ENCODE peak calls at places on chromosomes 5 and 9, in six cellular contexts. L is prostate gland, K is GM23338, O is breast epithelium, Q is H1, V is HepG2. P is an unnamed sample.

GRCh38 chr9:127572961-127573727 is 38.9 kb upstream of the STXBP1 start:
- DNase-seq in O (no peak), L (no peak), Q (no peak), K (no peak), V (no peak), P (no peak)

GRCh38 chr5:101424530-101425175 is 521.6 kb upstream of the ST8SIA4 start:
- DNase-seq in K (no peak), O (no peak), Q (no peak), V (no peak), L (no peak), P (peak; percentile 8)

GRCh38 chr5:52799358-52799982 is 11.8 kb downstream of the ITGA1 start:
- DNase-seq in L (peak; percentile 18), V (peak; percentile 72), O (peak; percentile 24), K (peak; percentile 91), Q (peak; percentile 46), P (no peak)

GRCh38 chr9:70079364-70080103 is 35.9 kb downstream of the MAMDC2 start:
- DNase-seq in V (no peak), O (no peak), L (no peak), Q (no peak), K (no peak), P (no peak)

GRCh38 chr5:157390179-157390923 is 69.7 kb upstream of the NIPAL4 start:
- DNase-seq in Q (no peak), K (no peak), L (peak; percentile 75), V (peak; percentile 93), O (peak; percentile 71), P (peak; percentile 91)

GRCh38 chr5:168931638-168932345 is 352.6 kb upstream of the PANK3 start:
- DNase-seq in O (no peak), L (no peak), K (no peak), V (no peak), Q (no peak), P (no peak)

GRCh38 chr9:37522971-37523370 is 37.2 kb downstream of the POLR1E start:
- DNase-seq in K (no peak), V (no peak), O (no peak), Q (no peak), L (no peak), P (no peak)

GRCh38 chr9:5714501-5715401 is 85.8 kb downstream of the RIC1 start:
- DNase-seq in K (peak; percentile 67), O (no peak), V (peak; percentile 25), Q (no peak), L (no peak), P (no peak)

GRCh38 chr5:56525117-56525516 is 290.2 kb upstream of the MAP3K1 start:
- DNase-seq in O (no peak), V (no peak), K (no peak), Q (no peak), L (peak; percentile 29), P (no peak)

GRCh38 chr5:15510092-15510491 is 10.1 kb downstream of the FBXL7 start:
- DNase-seq in K (no peak), Q (no peak), V (no peak), O (no peak), L (no peak), P (no peak)

GRCh38 chr9:130561056-130561455 is 18.3 kb upstream of the FUBP3 start:
- DNase-seq in Q (no peak), O (peak; percentile 65), V (no peak), K (no peak), L (peak; percentile 30), P (no peak)

GRCh38 chr5:137496919-137497318 is 2.2 kb downstream of the SPOCK1 start:
- DNase-seq in O (no peak), Q (no peak), K (no peak), V (no peak), L (no peak), P (no peak)

GRCh38 chr9:133492061-133493021 is 13.4 kb upstream of the SLC2A6 start:
- DNase-seq in Q (no peak), V (no peak), O (peak; percentile 46), K (no peak), L (no peak), P (no peak)

GRCh38 chr5:171420429-171421231 is 1.2 kb downstream of the FGF18 start:
- DNase-seq in K (peak; percentile 38), L (peak; percentile 56), V (no peak), O (peak; percentile 25), Q (no peak), P (no peak)

DNA sequence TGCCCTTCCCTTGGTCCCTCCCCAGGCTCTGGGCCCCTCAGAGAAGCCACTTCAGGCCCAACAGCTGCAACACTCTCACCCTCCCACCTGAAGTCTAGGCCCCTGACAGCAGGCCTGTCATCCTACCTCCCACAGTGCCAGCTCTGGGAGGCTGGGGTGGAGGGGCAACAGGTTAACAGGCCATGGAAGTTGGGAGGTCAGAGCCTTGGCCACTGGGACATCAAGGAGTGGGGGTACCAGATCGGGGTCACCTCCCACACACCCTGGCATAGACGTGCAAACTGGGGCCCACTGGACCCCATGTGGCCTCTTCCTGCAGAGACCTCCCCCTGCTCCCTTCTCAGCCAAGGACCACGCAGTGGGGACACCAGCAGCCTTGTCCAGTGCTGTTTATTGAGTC is 2.8 kb downstream of the SSNA1 start:
- DNase-seq in K (no peak), L (no peak), O (no peak), V (no peak), Q (no peak), P (no peak)
- TF ChIP-seq POLR2AphosphoS5 in K (no peak), L (no peak), O (no peak), V (no peak), Q (no peak), P (no peak)

GRCh38 chr5:161535762-161536161 is 10.8 kb downstream of the GABRB2 start:
- DNase-seq in O (no peak), V (no peak), K (peak; percentile 51), L (no peak), Q (no peak), P (no peak)
- TF ChIP-seq CTCF in O (no peak), V (no peak), K (peak; percentile 48), L (no peak), Q (peak; percentile 8), P (peak; percentile 15)

DNA sequence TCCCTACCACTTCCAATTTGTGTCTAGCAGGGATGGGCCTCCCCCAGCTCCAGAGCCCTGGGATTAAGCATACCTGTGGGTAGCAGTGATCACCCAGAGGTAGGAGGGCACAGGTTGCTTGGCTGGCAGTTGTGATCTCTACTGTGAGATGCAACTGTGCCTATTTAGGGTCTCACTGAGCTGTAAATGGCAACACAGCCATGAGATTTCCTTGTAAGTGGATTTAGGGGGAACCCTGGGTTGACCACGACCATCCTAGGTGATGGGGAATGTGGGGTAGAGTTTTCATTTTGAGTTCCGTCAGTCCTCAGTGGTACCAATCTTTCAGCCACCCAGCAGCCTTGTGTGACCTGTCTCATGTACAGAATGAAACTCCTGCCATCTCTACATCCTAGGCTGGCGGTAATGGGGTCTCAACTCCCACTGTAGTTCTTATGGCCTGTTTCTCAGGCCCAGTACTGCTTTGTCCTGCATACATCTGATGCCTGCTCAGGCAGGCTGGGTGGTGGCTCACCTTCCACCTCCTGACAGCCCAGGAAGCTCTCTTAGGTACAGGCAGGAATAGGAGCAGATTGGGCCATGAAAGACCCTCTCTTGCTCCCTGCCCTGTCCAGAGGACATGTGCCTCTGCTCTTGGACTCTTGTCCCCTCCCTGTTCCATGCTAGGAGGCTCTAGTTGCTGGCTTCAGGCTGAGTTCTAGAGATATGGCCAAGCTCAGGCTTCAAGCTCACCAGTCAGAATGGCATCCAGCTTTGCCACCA is 8.1 kb downstream of the HNRNPAB start:
- DNase-seq in K (no peak), Q (no peak), L (no peak), V (no peak), O (no peak), P (no peak)
- TF ChIP-seq POLR2AphosphoS5 in K (peak; percentile 65), Q (peak; percentile 80), L (no peak), V (peak; percentile 18), O (no peak), P (peak; percentile 40)

DNA sequence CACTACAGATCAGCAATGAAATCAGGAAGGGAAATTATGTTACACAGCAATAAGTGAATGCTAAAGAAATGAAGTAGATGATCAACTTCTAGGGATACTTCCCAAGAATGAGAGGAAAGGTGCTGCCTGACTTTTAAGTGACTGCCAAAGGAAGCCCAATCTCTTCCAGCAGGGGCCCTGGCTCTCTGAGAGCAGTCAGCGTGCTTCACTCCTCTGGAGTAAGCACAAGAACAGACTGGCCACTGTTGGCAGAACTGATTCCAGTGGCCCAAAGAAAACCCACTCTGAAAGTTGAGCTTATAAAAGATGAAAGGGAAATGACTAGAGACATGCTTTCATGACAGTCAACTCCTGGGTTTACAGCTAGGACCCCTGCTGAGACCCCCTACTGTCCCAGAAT is 41.8 kb downstream of the MTMR12 start:
- DNase-seq in L (no peak), O (no peak), V (no peak), Q (no peak), K (no peak), P (no peak)
- TF ChIP-seq CTCF in L (no peak), O (no peak), V (no peak), Q (no peak), K (no peak), P (no peak)

DNA sequence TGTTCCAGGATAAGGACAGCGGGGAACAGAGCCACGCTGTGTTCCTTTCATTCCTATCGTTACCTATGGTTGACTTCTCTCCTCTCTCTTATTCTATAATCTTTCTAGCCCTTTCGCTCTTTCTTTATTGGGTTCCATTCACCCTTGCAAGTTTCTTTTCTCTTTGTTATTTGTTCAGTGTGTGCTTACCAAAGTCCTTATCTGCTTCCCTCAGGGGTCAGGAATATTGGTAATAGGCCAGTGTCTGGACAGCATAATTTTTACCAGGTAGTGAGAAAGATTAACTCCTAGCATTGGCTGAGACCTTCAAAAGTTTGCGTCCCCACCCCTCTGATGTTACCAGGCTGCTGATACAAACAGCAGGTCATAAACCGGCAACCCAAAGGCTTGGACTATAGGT is 4.9 kb downstream of the SGCD start:
- DNase-seq in Q (no peak), K (no peak), O (no peak), L (no peak), V (no peak), P (no peak)
- TF ChIP-seq POLR2AphosphoS5 in Q (no peak), K (no peak), O (no peak), L (no peak), V (no peak), P (no peak)

GRCh38 chr5:167051369-167051768 is 1240.1 kb upstream of the WWC1 start:
- DNase-seq in V (no peak), O (no peak), K (no peak), L (no peak), Q (no peak), P (no peak)

GRCh38 chr5:167049771-167050567 is 1241.5 kb upstream of the WWC1 start:
- DNase-seq in K (peak; percentile 34), Q (no peak), V (no peak), L (no peak), O (no peak), P (no peak)

GRCh38 chr5:167049043-167049663 is 1242.3 kb upstream of the WWC1 start:
- DNase-seq in O (no peak), L (peak; percentile 13), Q (no peak), V (peak; percentile 21), K (peak; percentile 75), P (peak; percentile 10)

GRCh38 chr5:167050568-167051214 is 1240.8 kb upstream of the WWC1 start:
- DNase-seq in K (peak; percentile 79), V (no peak), O (no peak), L (no peak), Q (no peak), P (no peak)
- TF ChIP-seq CTCF in K (peak; percentile 76), V (no peak), O (no peak), L (no peak), Q (no peak), P (no peak)

P was measured in Panc1.